ENCODE peak calls at places on chromosomes 7 and 10, in four cellular contexts. One of them, this sample, is unnamed.

GRCh38 chr10:87991946-87992345 is 128.5 kb downstream of the PTEN start:
- DNase-seq in stimulated activated CD4-positive, alpha-beta T cell treated with anti-CD3 and anti-CD28 coated beads, Interleukin-15, amount 100 ng/mL, for 24 hours: no peak
- DNase-seq in type B pancreatic cell: no peak
- DNase-seq in hepatocyte: no peak
- DNase-seq in this sample: no peak

GRCh38 chr7:100688593-100688860 is 5.5 kb downstream of the GIGYF1 start:
- DNase-seq in stimulated activated CD4-positive, alpha-beta T cell treated with anti-CD3 and anti-CD28 coated beads, Interleukin-15, amount 100 ng/mL, for 24 hours: no peak
- DNase-seq in type B pancreatic cell: no peak
- DNase-seq in hepatocyte: no peak
- DNase-seq in this sample: no peak

GRCh38 chr7:82961240-82961639 is 201.4 kb downstream of the PCLO start:
- DNase-seq in hepatocyte: no peak
- DNase-seq in type B pancreatic cell: no peak
- DNase-seq in stimulated activated CD4-positive, alpha-beta T cell treated with anti-CD3 and anti-CD28 coated beads, Interleukin-15, amount 100 ng/mL, for 24 hours: no peak
- DNase-seq in this sample: no peak

GRCh38 chr10:75857896-75858295 is 426.5 kb downstream of the LRMDA start:
- DNase-seq in type B pancreatic cell: no peak
- DNase-seq in stimulated activated CD4-positive, alpha-beta T cell treated with anti-CD3 and anti-CD28 coated beads, Interleukin-15, amount 100 ng/mL, for 24 hours: no peak
- DNase-seq in hepatocyte: no peak
- DNase-seq in this sample: no peak

GRCh38 chr7:155660059-155660757 is 15.7 kb downstream of the RBM33 start:
- DNase-seq in hepatocyte: no peak
- DNase-seq in type B pancreatic cell: no peak
- DNase-seq in stimulated activated CD4-positive, alpha-beta T cell treated with anti-CD3 and anti-CD28 coated beads, Interleukin-15, amount 100 ng/mL, for 24 hours: no peak
- DNase-seq in this sample: no peak

GRCh38 chr7:29035044-29035740 is 77.1 kb upstream of the TRIL start:
- DNase-seq in hepatocyte: no peak
- DNase-seq in stimulated activated CD4-positive, alpha-beta T cell treated with anti-CD3 and anti-CD28 coated beads, Interleukin-15, amount 100 ng/mL, for 24 hours: peak; percentile 5
- DNase-seq in type B pancreatic cell: no peak
- DNase-seq in this sample: no peak

GRCh38 chr10:6916601-6917000 is 336.5 kb upstream of the PRKCQ start:
- DNase-seq in hepatocyte: no peak
- DNase-seq in type B pancreatic cell: no peak
- DNase-seq in stimulated activated CD4-positive, alpha-beta T cell treated with anti-CD3 and anti-CD28 coated beads, Interleukin-15, amount 100 ng/mL, for 24 hours: no peak
- DNase-seq in this sample: no peak

GRCh38 chr10:101367569-101368453 is 13.8 kb downstream of the BTRC start:
- DNase-seq in hepatocyte: no peak
- DNase-seq in stimulated activated CD4-positive, alpha-beta T cell treated with anti-CD3 and anti-CD28 coated beads, Interleukin-15, amount 100 ng/mL, for 24 hours: peak; percentile 7
- DNase-seq in type B pancreatic cell: no peak
- DNase-seq in this sample: no peak

GRCh38 chr10:44696496-44696895 is 214.6 kb upstream of the TMEM72 start:
- DNase-seq in hepatocyte: peak; percentile 39
- DNase-seq in type B pancreatic cell: no peak
- DNase-seq in stimulated activated CD4-positive, alpha-beta T cell treated with anti-CD3 and anti-CD28 coated beads, Interleukin-15, amount 100 ng/mL, for 24 hours: no peak
- DNase-seq in this sample: no peak

GRCh38 chr10:73865107-73865458 is 9.3 kb downstream of the CAMK2G start:
- DNase-seq in hepatocyte: no peak
- DNase-seq in stimulated activated CD4-positive, alpha-beta T cell treated with anti-CD3 and anti-CD28 coated beads, Interleukin-15, amount 100 ng/mL, for 24 hours: no peak
- DNase-seq in type B pancreatic cell: no peak
- DNase-seq in this sample: no peak

GRCh38 chr7:52843436-52843835 is 192.0 kb upstream of the POM121L12 start:
- DNase-seq in stimulated activated CD4-positive, alpha-beta T cell treated with anti-CD3 and anti-CD28 coated beads, Interleukin-15, amount 100 ng/mL, for 24 hours: no peak
- DNase-seq in hepatocyte: no peak
- DNase-seq in type B pancreatic cell: no peak
- DNase-seq in this sample: no peak

GRCh38 chr7:4682621-4683042 is 537 bp downstream of the FOXK1 start:
- DNase-seq in hepatocyte: peak; percentile 72
- DNase-seq in type B pancreatic cell: no peak
- DNase-seq in stimulated activated CD4-positive, alpha-beta T cell treated with anti-CD3 and anti-CD28 coated beads, Interleukin-15, amount 100 ng/mL, for 24 hours: peak; percentile 61
- DNase-seq in this sample: no peak

GRCh38 chr7:27593226-27593625 is 69.5 kb downstream of the HIBADH start:
- DNase-seq in type B pancreatic cell: no peak
- DNase-seq in stimulated activated CD4-positive, alpha-beta T cell treated with anti-CD3 and anti-CD28 coated beads, Interleukin-15, amount 100 ng/mL, for 24 hours: no peak
- DNase-seq in hepatocyte: no peak
- DNase-seq in this sample: no peak

GRCh38 chr7:108618056-108618455 is 48.4 kb downstream of the DNAJB9 start:
- DNase-seq in type B pancreatic cell: no peak
- DNase-seq in stimulated activated CD4-positive, alpha-beta T cell treated with anti-CD3 and anti-CD28 coated beads, Interleukin-15, amount 100 ng/mL, for 24 hours: no peak
- DNase-seq in hepatocyte: no peak
- DNase-seq in this sample: no peak

GRCh38 chr10:63382066-63382465 is 83.7 kb downstream of the JMJD1C start:
- DNase-seq in hepatocyte: no peak
- DNase-seq in type B pancreatic cell: no peak
- DNase-seq in stimulated activated CD4-positive, alpha-beta T cell treated with anti-CD3 and anti-CD28 coated beads, Interleukin-15, amount 100 ng/mL, for 24 hours: no peak
- DNase-seq in this sample: no peak

GRCh38 chr10:71502221-71502620 is 105.5 kb downstream of the CDH23 start:
- DNase-seq in hepatocyte: no peak
- DNase-seq in stimulated activated CD4-positive, alpha-beta T cell treated with anti-CD3 and anti-CD28 coated beads, Interleukin-15, amount 100 ng/mL, for 24 hours: no peak
- DNase-seq in type B pancreatic cell: no peak
- DNase-seq in this sample: no peak

GRCh38 chr10:132135398-132135872 is 51.3 kb upstream of the DPYSL4 start:
- DNase-seq in type B pancreatic cell: no peak
- DNase-seq in hepatocyte: no peak
- DNase-seq in stimulated activated CD4-positive, alpha-beta T cell treated with anti-CD3 and anti-CD28 coated beads, Interleukin-15, amount 100 ng/mL, for 24 hours: no peak
- DNase-seq in this sample: no peak

GRCh38 chr7:46369933-46370654 is 449.0 kb upstream of the IGFBP3 start:
- DNase-seq in type B pancreatic cell: no peak
- DNase-seq in hepatocyte: peak; percentile 22
- DNase-seq in stimulated activated CD4-positive, alpha-beta T cell treated with anti-CD3 and anti-CD28 coated beads, Interleukin-15, amount 100 ng/mL, for 24 hours: no peak
- DNase-seq in this sample: no peak

GRCh38 chr7:79455173-79455790 is 1.8 kb upstream of the MAGI2 start:
- DNase-seq in type B pancreatic cell: no peak
- DNase-seq in hepatocyte: no peak
- DNase-seq in stimulated activated CD4-positive, alpha-beta T cell treated with anti-CD3 and anti-CD28 coated beads, Interleukin-15, amount 100 ng/mL, for 24 hours: no peak
- DNase-seq in this sample: no peak

GRCh38 chr10:126921162-126921561 is 15.9 kb downstream of the DOCK1 start:
- DNase-seq in hepatocyte: no peak
- DNase-seq in type B pancreatic cell: no peak
- DNase-seq in stimulated activated CD4-positive, alpha-beta T cell treated with anti-CD3 and anti-CD28 coated beads, Interleukin-15, amount 100 ng/mL, for 24 hours: no peak
- DNase-seq in this sample: no peak

This sample was measured in neural crest cell.